ENCODE peak calls at places on chromosomes 16 and 17, in ten cellular contexts. I is stomach, Q is Peyer's patch, C is adrenal gland, M is IMR-90, G is uterus, O is breast epithelium, L is A549, Z is transverse colon, P is suprapubic skin. B is an unnamed sample. For H3K9me3, the result is how much of the 10 kb centered on the place peaks cover.

GRCh38 chr17:45230787-45231480 is 9.2 kb downstream of the FMNL1 start:
- DNase-seq in I (no peak), Q (no peak), C (no peak), M (peak), G (no peak), O (no peak), L (peak), Z (no peak), P (no peak), B (no peak)

GRCh38 chr17:13939222-13939621 is 130.1 kb upstream of the COX10 start:
- DNase-seq in I (no peak), Q (no peak), C (no peak), M (no peak), G (no peak), O (no peak), L (no peak), Z (no peak), P (no peak), B (no peak)

GRCh38 chr16:88760424-88761142 is 24.4 kb downstream of the PIEZO1 start:
- DNase-seq in I (no peak), Q (no peak), C (no peak), M (no peak), G (no peak), O (no peak), L (no peak), Z (peak), P (no peak), B (no peak)

GRCh38 chr16:48576927-48577326 is 33.1 kb downstream of the N4BP1 start:
- DNase-seq in I (no peak), Q (no peak), C (no peak), M (peak), G (no peak), O (no peak), L (peak), Z (no peak), P (no peak), B (no peak)

GRCh38 chr17:29977836-29978235 is 36.4 kb downstream of the EFCAB5 start:
- DNase-seq in I (no peak), Q (no peak), C (no peak), M (peak), G (no peak), O (no peak), L (peak), Z (no peak), P (no peak), B (no peak)

GRCh38 chr16:69286941-69287713 is 24.0 kb upstream of the VPS4A start:
- DNase-seq in I (no peak), Q (peak), C (peak), M (peak), G (peak), O (no peak), L (peak), Z (peak), P (no peak), B (peak)

GRCh38 chr16:2846511-2847310 is 11.3 kb downstream of the PRSS22 start:
- DNase-seq in I (no peak), Q (no peak), C (no peak), M (peak), G (no peak), O (no peak), L (peak), Z (no peak), P (no peak), B (no peak)

GRCh38 chr16:1548234-1548633 is 14.8 kb downstream of the TMEM204 start:
- DNase-seq in I (no peak), Q (no peak), C (no peak), M (no peak), G (no peak), O (no peak), L (no peak), Z (no peak), P (no peak), B (no peak)

GRCh38 chr16:57996406-57997175 is 3.9 kb downstream of the ZNF319 start:
- DNase-seq in I (no peak), Q (no peak), C (no peak), M (no peak), G (no peak), O (no peak), L (no peak), Z (no peak), P (peak), B (no peak)

GRCh38 chr17:57243171-57243622 is 13.1 kb upstream of the MSI2 start:
- DNase-seq in I (peak), Q (peak), C (peak), M (peak), G (peak), O (no peak), L (peak), Z (peak), P (no peak), B (peak)

GRCh38 chr17:61403846-61404701 is 4.4 kb downstream of the TBX2 start:
- DNase-seq in I (no peak), Q (no peak), C (no peak), M (peak), G (no peak), O (no peak), L (no peak), Z (no peak), P (no peak), B (no peak)

GRCh38 chr17:82297804-82298537 is 19.4 kb downstream of the CD7 start:
- DNase-seq in I (peak), Q (peak), C (peak), M (peak), G (peak), O (peak), L (peak), Z (peak), P (peak), B (peak)

GRCh38 chr17:59278401-59278800 is 53.1 kb upstream of the YPEL2 start:
- DNase-seq in I (no peak), Q (no peak), C (no peak), M (no peak), G (no peak), O (no peak), L (no peak), Z (no peak), P (no peak), B (no peak)

GRCh38 chr16:87543436-87544191 is 50.8 kb upstream of the ZCCHC14 start:
- DNase-seq in I (no peak), Q (no peak), C (no peak), M (no peak), G (peak), O (no peak), L (no peak), Z (no peak), P (no peak), B (no peak)

GRCh38 chr16:84832488-84833141 is 12.8 kb downstream of the CRISPLD2 start:
- DNase-seq in I (peak), Q (peak), C (no peak), M (peak), G (peak), O (peak), L (no peak), Z (peak), P (peak), B (peak)

GRCh38 chr17:37847811-37848331 is 76.3 kb upstream of the TBC1D3K start:
- DNase-seq in I (no peak), Q (no peak), C (no peak), M (no peak), G (no peak), O (no peak), L (no peak), Z (no peak), P (no peak), B (no peak)

GRCh38 chr17:40445769-40446468 is 2.7 kb downstream of the IGFBP4 start:
- DNase-seq in I (no peak), Q (no peak), C (no peak), M (peak), G (no peak), O (no peak), L (peak), Z (no peak), P (no peak), B (no peak)

GRCh38 chr17:7465481-7466275 is 13.8 kb downstream of the ZBTB4 start:
- DNase-seq in I (no peak), Q (no peak), C (no peak), M (no peak), G (peak), O (no peak), L (no peak), Z (no peak), P (no peak), B (no peak)

GRCh38 chr17:10668771-10669170 is 11.7 kb upstream of the MYH3 start:
- DNase-seq in I (no peak), Q (no peak), C (no peak), M (peak), G (no peak), O (no peak), L (peak), Z (no peak), P (no peak), B (no peak)

GRCh38 chr17:67125924-67126323 is 81.6 kb downstream of the CACNG1 start:
- DNase-seq in I (no peak), Q (no peak), C (no peak), M (no peak), G (no peak), O (no peak), L (no peak), Z (no peak), P (no peak), B (no peak)

GRCh38 chr16:86975445-86975844 is 341.7 kb downstream of the C16orf95 start:
- DNase-seq in I (no peak), Q (no peak), C (no peak), M (peak), G (no peak), O (peak), L (peak), Z (no peak), P (no peak), B (peak)

GRCh38 chr17:17570798-17571716 is 20.5 kb downstream of the PEMT start:
- DNase-seq in I (peak), Q (no peak), C (no peak), M (no peak), G (no peak), O (no peak), L (no peak), Z (no peak), P (no peak), B (peak)

GRCh38 chr17:975321-975982 is 4.1 kb downstream of the NXN start:
- DNase-seq in I (no peak), Q (no peak), C (no peak), M (no peak), G (no peak), O (no peak), L (no peak), Z (no peak), P (no peak), B (no peak)

GRCh38 chr17:3557768-3558583 is at the start of gene TRPV3:
- DNase-seq in I (peak), Q (peak), C (no peak), M (no peak), G (no peak), O (peak), L (no peak), Z (peak), P (no peak), B (no peak)

GRCh38 chr16:81591538-81591870 is 146.9 kb downstream of the CMIP start:
- DNase-seq in I (no peak), Q (no peak), C (no peak), M (no peak), G (no peak), O (no peak), L (no peak), Z (no peak), P (no peak), B (no peak)

GRCh38 chr16:78563905-78564304 is 464.5 kb downstream of the WWOX start:
- DNase-seq in I (no peak), Q (no peak), C (no peak), M (no peak), G (no peak), O (no peak), L (no peak), Z (no peak), P (no peak), B (no peak)

GRCh38 chr17:1907818-1908698 is 78.3 kb downstream of the RPA1 start:
- DNase-seq in I (no peak), Q (no peak), C (no peak), M (peak), G (no peak), O (no peak), L (no peak), Z (no peak), P (no peak), B (peak)

GRCh38 chr17:82495844-82496528 is 23.5 kb upstream of the FOXK2 start:
- DNase-seq in I (no peak), Q (no peak), C (no peak), M (no peak), G (no peak), O (no peak), L (no peak), Z (peak), P (no peak), B (no peak)

GRCh38 chr17:72063262-72063661 is 57.6 kb upstream of the SOX9 start:
- DNase-seq in I (no peak), Q (no peak), C (no peak), M (no peak), G (no peak), O (no peak), L (no peak), Z (no peak), P (no peak), B (no peak)

GRCh38 chr17:60586288-60586974 is 13.6 kb upstream of the PPM1D start:
- DNase-seq in I (no peak), Q (no peak), C (no peak), M (peak), G (no peak), O (no peak), L (peak), Z (no peak), P (no peak), B (peak)

GRCh38 chr17:34275881-34276280 is 5.9 kb downstream of the CCL7 start:
- DNase-seq in I (no peak), Q (no peak), C (no peak), M (peak), G (no peak), O (no peak), L (peak), Z (no peak), P (no peak), B (no peak)

GRCh38 chr16:23072769-23073549 is 76.3 kb downstream of the USP31 start:
- DNase-seq in I (no peak), Q (no peak), C (no peak), M (peak), G (no peak), O (peak), L (peak), Z (no peak), P (no peak), B (no peak)

GRCh38 chr17:47205419-47205963 is 3.7 kb upstream of the MYL4 start:
- DNase-seq in I (peak), Q (peak), C (no peak), M (peak), G (no peak), O (peak), L (no peak), Z (peak), P (no peak), B (peak)

GRCh38 chr16:6682142-6682811 is 650.4 kb upstream of the RBFOX1 start:
- DNase-seq in I (peak), Q (no peak), C (peak), M (no peak), G (no peak), O (no peak), L (peak), Z (peak), P (no peak), B (peak)

GRCh38 chr16:3793161-3793576 is 75.8 kb upstream of the TRAP1 start:
- DNase-seq in I (no peak), Q (no peak), C (no peak), M (no peak), G (peak), O (no peak), L (peak), Z (no peak), P (no peak), B (peak)

GRCh38 chr16:59205403-59205802 is 471.3 kb upstream of the GOT2 start:
- DNase-seq in I (no peak), Q (no peak), C (no peak), M (no peak), G (no peak), O (no peak), L (peak), Z (no peak), P (no peak), B (no peak)

GRCh38 chr17:76734080-76734840 is 2.9 kb downstream of the SRSF2 start:
- DNase-seq in I (no peak), Q (peak), C (no peak), M (peak), G (no peak), O (no peak), L (peak), Z (no peak), P (no peak), B (no peak)

GRCh38 chr17:76735006-76735405 is 2.1 kb downstream of the SRSF2 start:
- DNase-seq in I (no peak), Q (no peak), C (no peak), M (peak), G (no peak), O (no peak), L (peak), Z (no peak), P (no peak), B (no peak)

GRCh38 chr17:76735586-76736348 is 1.4 kb downstream of the SRSF2 start:
- DNase-seq in I (no peak), Q (no peak), C (no peak), M (no peak), G (no peak), O (no peak), L (no peak), Z (no peak), P (no peak), B (no peak)

GRCh38 chr17:76733618-76733957 is 3.5 kb downstream of the SRSF2 start:
- DNase-seq in I (no peak), Q (no peak), C (no peak), M (no peak), G (no peak), O (no peak), L (no peak), Z (no peak), P (no peak), B (no peak)

GRCh38 chr17:76732734-76733617 is 4.2 kb downstream of the SRSF2 start:
- DNase-seq in I (no peak), Q (no peak), C (no peak), M (no peak), G (no peak), O (no peak), L (no peak), Z (no peak), P (no peak), B (no peak)
- TF ChIP-seq POLR2A in I (no peak), Q (no peak), C (no peak), M (no peak), G (no peak), O (no peak), L (no peak), Z (no peak), P (no peak), B (no peak)

DNA sequence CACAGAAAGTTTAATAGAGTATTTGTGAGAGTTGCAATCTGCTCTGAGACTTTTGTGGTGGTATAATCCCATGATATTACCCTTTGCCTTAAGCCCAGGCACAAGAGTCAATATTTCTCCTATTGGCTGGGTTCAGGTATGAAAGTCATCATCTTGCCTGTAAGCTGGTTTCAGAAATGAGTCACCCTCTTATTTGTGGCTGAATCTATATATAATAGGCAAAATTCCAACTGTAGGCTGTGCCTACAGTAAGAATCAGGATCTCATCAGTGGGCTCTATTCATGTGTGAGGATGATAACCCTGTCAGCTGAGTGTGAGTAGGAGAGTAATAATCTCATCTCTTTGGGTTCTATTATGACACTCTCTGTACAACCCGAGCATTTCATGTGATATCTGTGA is 2103.1 kb downstream of the TP53TG3F start:
- DNase-seq in I (no peak), Q (no peak), C (no peak), M (no peak), G (no peak), O (no peak), L (no peak), Z (no peak), P (no peak), B (no peak)
- H3K9me3 ChIP-seq in I (under half), Q (under half), C (under half), M (under half), G (under half), O (under half), L (under half), Z (under half), P (under half), B (under half)

DNA sequence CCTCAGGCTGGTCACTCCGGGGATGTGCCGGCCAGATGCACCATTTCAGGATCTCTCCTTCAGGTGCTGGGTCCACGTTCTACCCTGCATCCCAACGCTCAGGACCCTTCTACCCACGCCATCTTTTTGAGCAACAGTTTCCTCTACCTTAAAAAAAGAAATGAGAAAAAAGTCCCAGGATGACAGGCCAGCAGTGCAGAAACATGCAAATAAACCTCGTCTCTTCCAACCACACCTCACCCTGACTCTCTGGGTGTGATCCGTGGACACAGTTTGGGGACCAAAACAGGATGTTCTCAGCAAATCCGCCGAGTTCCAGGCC is 99.7 kb downstream of the ZFHX3 start:
- DNase-seq in I (no peak), Q (no peak), C (no peak), M (no peak), G (no peak), O (no peak), L (no peak), Z (no peak), P (no peak), B (no peak)
- H3K27ac ChIP-seq in I (no peak), Q (no peak), C (peak), M (no peak), G (no peak), O (no peak), L (no peak), Z (no peak), P (no peak), B (no peak)

GRCh38 chr16:74431516-74431915 is 10.2 kb upstream of the CLEC18B start:
- DNase-seq in I (no peak), Q (no peak), C (no peak), M (no peak), G (no peak), O (no peak), L (no peak), Z (no peak), P (no peak), B (no peak)
- TF ChIP-seq POLR2A in I (no peak), Q (no peak), C (no peak), M (no peak), G (no peak), O (no peak), L (no peak), Z (no peak), P (no peak), B (no peak)

DNA sequence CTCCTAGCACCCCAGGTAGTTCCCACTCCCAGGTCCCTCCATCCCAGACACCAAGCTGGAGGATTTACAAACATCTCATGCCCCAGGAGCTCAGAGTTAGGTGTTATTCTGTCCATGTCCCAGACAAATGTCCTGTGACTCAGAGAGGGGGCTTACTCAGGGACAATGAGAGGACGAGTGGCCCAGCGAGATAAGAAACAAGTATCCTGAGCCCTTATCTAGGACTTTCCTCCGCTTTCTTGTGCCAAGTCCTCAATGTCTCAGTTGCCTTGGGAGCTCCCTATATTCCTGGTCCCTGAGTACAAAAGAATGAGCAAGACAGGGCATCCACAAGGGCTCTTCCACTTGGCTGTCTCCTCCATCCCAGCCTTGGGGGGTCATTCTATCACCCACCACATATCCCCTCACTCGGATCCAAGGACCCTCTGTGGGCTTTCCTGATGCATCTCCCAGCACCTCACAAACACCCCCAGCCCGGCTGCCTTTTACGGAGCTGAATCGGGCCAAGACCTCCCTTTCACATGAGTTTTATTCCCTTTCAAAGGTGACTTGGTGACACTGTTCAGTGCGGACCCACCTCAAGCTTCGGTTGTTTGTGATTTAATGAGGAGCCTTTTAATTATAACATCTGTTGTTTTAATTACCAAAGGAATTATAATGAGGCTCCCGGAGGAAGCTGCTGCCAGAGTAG is 121.4 kb downstream of the WSCD1 start:
- DNase-seq in I (no peak), Q (no peak), C (no peak), M (no peak), G (no peak), O (no peak), L (no peak), Z (no peak), P (peak), B (no peak)
- H3K9me3 ChIP-seq in I (under half), Q (under half), C (under half), M (under half), G (under half), O (under half), L (under half), Z (under half), P (under half), B (under half)

B was measured in testis.